ENCODE peak calls at places on chromosomes 7 and 10, in nine cellular contexts. R is upper lobe of left lung, Z is sigmoid colon, I is breast epithelium, H is prostate gland, C is K562, B is H1, X is GM12878, K is esophagus muscularis mucosa. W is an unnamed sample.

GRCh38 chr10:80268266-80268665 is 21.2 kb downstream of the MAT1A start:
- DNase-seq in R (no peak), Z (no peak), I (no peak), H (no peak), C (no peak), B (no peak), X (no peak), K (no peak), W (no peak)

GRCh38 chr7:6169805-6170520 is 102.5 kb downstream of the CYTH3 start:
- DNase-seq in R (no peak), Z (no peak), I (no peak), H (no peak), C (no peak), B (no peak), X (no peak), K (no peak), W (no peak)

GRCh38 chr7:150958071-150958552 is 20.0 kb downstream of the KCNH2 start:
- DNase-seq in R (no peak), Z (no peak), I (no peak), H (no peak), C (no peak), B (peak), X (no peak), K (no peak), W (no peak)

GRCh38 chr10:120005408-120006280 is 113.1 kb downstream of the SEC23IP start:
- DNase-seq in R (no peak), Z (no peak), I (no peak), H (no peak), C (peak), B (no peak), X (no peak), K (peak), W (no peak)

GRCh38 chr7:121262969-121263368 is 65.8 kb upstream of the WNT16 start:
- DNase-seq in R (no peak), Z (no peak), I (no peak), H (no peak), C (no peak), B (no peak), X (no peak), K (no peak), W (no peak)

GRCh38 chr7:24778543-24779282 is 21.4 kb upstream of the GSDME start:
- DNase-seq in R (peak), Z (peak), I (peak), H (no peak), C (no peak), B (no peak), X (no peak), K (peak), W (no peak)

GRCh38 chr7:31687024-31687423 is at the start of gene PPP1R17:
- DNase-seq in R (no peak), Z (no peak), I (no peak), H (no peak), C (no peak), B (peak), X (no peak), K (no peak), W (no peak)

GRCh38 chr7:76426246-76426645 is 1.5 kb downstream of the ZP3 start:
- DNase-seq in R (peak), Z (peak), I (no peak), H (no peak), C (no peak), B (no peak), X (no peak), K (no peak), W (no peak)

GRCh38 chr7:2612445-2613112 is 19.2 kb upstream of the TTYH3 start:
- DNase-seq in R (no peak), Z (no peak), I (no peak), H (no peak), C (peak), B (peak), X (no peak), K (no peak), W (peak)

GRCh38 chr7:106982415-106982814 is 62.1 kb upstream of the PRKAR2B start:
- DNase-seq in R (no peak), Z (no peak), I (no peak), H (no peak), C (no peak), B (no peak), X (no peak), K (no peak), W (no peak)

GRCh38 chr7:37248396-37248836 is 200.2 kb downstream of the ELMO1 start:
- DNase-seq in R (no peak), Z (peak), I (no peak), H (no peak), C (no peak), B (peak), X (no peak), K (no peak), W (no peak)

GRCh38 chr7:31811650-31812461 is 124.8 kb downstream of the PPP1R17 start:
- DNase-seq in R (peak), Z (peak), I (no peak), H (no peak), C (no peak), B (no peak), X (peak), K (no peak), W (no peak)

GRCh38 chr10:127296696-127297095 is 100.3 kb upstream of the INSYN2A start:
- DNase-seq in R (no peak), Z (no peak), I (no peak), H (no peak), C (no peak), B (no peak), X (no peak), K (no peak), W (no peak)

GRCh38 chr7:54901840-54902239 is 117.0 kb upstream of the EGFR start:
- DNase-seq in R (no peak), Z (no peak), I (no peak), H (no peak), C (no peak), B (no peak), X (no peak), K (no peak), W (no peak)

GRCh38 chr7:121752706-121753105 is 120.3 kb upstream of the PTPRZ1 start:
- DNase-seq in R (no peak), Z (no peak), I (no peak), H (no peak), C (no peak), B (no peak), X (no peak), K (no peak), W (no peak)

GRCh38 chr7:42454006-42454405 is 217.0 kb upstream of the GLI3 start:
- DNase-seq in R (no peak), Z (no peak), I (no peak), H (no peak), C (no peak), B (no peak), X (no peak), K (peak), W (no peak)
- TF ChIP-seq POLR2AphosphoS5 in R (no peak), Z (peak), I (no peak), H (no peak), C (no peak), B (no peak), X (no peak), K (no peak), W (no peak)

GRCh38 chr7:140397784-140398750 is at the start of gene SLC37A3:
- DNase-seq in R (peak), Z (peak), I (peak), H (peak), C (peak), B (peak), X (peak), K (peak), W (peak)
- TF ChIP-seq POLR2A in R (peak), Z (peak), I (peak), H (peak), C (peak), B (peak), X (peak), K (peak), W (peak)

GRCh38 chr7:11751807-11752389 is 80.1 kb downstream of the THSD7A start:
- DNase-seq in R (peak), Z (no peak), I (no peak), H (no peak), C (no peak), B (no peak), X (no peak), K (no peak), W (no peak)

GRCh38 chr7:11750191-11750590 is 81.8 kb downstream of the THSD7A start:
- DNase-seq in R (no peak), Z (no peak), I (no peak), H (no peak), C (no peak), B (no peak), X (no peak), K (no peak), W (no peak)

GRCh38 chr7:11749629-11750028 is 82.4 kb downstream of the THSD7A start:
- DNase-seq in R (no peak), Z (no peak), I (no peak), H (no peak), C (no peak), B (no peak), X (no peak), K (no peak), W (no peak)

GRCh38 chr7:11753441-11753840 is 78.6 kb downstream of the THSD7A start:
- DNase-seq in R (no peak), Z (no peak), I (no peak), H (no peak), C (no peak), B (no peak), X (no peak), K (no peak), W (no peak)

DNA sequence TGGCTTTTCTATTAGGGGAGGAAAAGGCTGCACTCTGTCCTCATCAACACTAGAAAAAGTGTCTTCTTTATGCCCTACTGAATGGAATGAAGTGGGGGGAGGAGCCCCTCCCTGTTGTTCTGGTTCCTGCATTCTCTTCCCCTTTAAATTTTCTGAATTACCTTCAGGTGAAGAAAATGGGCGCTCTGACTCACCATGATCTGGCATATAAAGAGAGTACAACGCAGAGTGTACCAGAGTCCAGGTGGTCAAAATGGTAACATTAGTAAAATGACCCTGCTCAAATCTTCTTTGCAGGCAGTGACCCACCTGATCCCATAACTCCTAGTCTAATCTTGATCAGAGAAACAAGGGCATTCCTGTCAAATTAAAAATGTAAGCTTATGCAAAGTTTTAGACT is 80.7 kb downstream of the THSD7A start:
- DNase-seq in R (no peak), Z (no peak), I (no peak), H (no peak), C (no peak), B (no peak), X (no peak), K (no peak), W (no peak)
- TF ChIP-seq POLR2AphosphoS5 in R (no peak), Z (no peak), I (no peak), H (no peak), C (no peak), B (no peak), X (no peak), K (no peak), W (no peak)

GRCh38 chr10:86681047-86681446 is 12.7 kb downstream of the LDB3 start:
- DNase-seq in R (no peak), Z (peak), I (no peak), H (no peak), C (no peak), B (no peak), X (no peak), K (no peak), W (no peak)

GRCh38 chr10:86685416-86685815 is 17.1 kb downstream of the LDB3 start:
- DNase-seq in R (no peak), Z (no peak), I (no peak), H (no peak), C (no peak), B (no peak), X (no peak), K (no peak), W (no peak)

GRCh38 chr10:86681722-86682386 is 13.5 kb downstream of the LDB3 start:
- DNase-seq in R (no peak), Z (no peak), I (no peak), H (no peak), C (no peak), B (no peak), X (no peak), K (no peak), W (no peak)

GRCh38 chr10:86684305-86684704 is 16.0 kb downstream of the LDB3 start:
- DNase-seq in R (no peak), Z (peak), I (no peak), H (no peak), C (peak), B (peak), X (no peak), K (no peak), W (no peak)

DNA sequence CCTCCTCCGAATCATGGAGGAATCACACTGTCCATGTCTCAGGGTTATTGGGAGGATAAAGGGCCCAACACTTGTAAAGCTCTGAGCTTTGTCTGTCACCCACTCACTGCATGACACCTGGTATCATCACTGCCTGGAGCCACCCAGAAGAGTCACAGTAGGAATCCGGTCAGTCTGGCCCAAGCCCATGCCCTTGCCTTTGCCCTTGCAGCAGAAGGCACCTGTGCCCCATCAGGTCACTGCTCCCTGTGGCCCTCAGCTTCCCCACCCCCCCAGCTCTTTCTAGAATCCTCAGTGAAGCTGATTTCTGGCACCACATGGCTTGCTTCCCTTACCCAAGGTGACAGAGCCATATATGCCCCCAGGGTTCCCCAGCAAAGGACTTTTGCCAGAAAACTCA is 14.4 kb downstream of the LDB3 start:
- DNase-seq in R (no peak), Z (no peak), I (no peak), H (no peak), C (no peak), B (no peak), X (no peak), K (no peak), W (no peak)
- TF ChIP-seq POLR2A in R (no peak), Z (no peak), I (no peak), H (no peak), C (no peak), B (no peak), X (no peak), K (no peak), W (no peak)

GRCh38 chr7:99557940-99558305 is 519 bp upstream of the ZNF655 start:
- DNase-seq in R (no peak), Z (no peak), I (no peak), H (peak), C (no peak), B (no peak), X (no peak), K (no peak), W (no peak)

GRCh38 chr7:99557196-99557607 is 1.2 kb upstream of the ZNF655 start:
- DNase-seq in R (no peak), Z (no peak), I (no peak), H (no peak), C (peak), B (no peak), X (no peak), K (no peak), W (no peak)

GRCh38 chr7:99560834-99561734 is 2.6 kb downstream of the ZNF655 start:
- DNase-seq in R (no peak), Z (no peak), I (no peak), H (no peak), C (no peak), B (no peak), X (no peak), K (no peak), W (no peak)

GRCh38 chr7:99559276-99559915 is 954 bp downstream of the ZNF655 start:
- DNase-seq in R (no peak), Z (no peak), I (no peak), H (no peak), C (no peak), B (no peak), X (no peak), K (no peak), W (no peak)

DNA sequence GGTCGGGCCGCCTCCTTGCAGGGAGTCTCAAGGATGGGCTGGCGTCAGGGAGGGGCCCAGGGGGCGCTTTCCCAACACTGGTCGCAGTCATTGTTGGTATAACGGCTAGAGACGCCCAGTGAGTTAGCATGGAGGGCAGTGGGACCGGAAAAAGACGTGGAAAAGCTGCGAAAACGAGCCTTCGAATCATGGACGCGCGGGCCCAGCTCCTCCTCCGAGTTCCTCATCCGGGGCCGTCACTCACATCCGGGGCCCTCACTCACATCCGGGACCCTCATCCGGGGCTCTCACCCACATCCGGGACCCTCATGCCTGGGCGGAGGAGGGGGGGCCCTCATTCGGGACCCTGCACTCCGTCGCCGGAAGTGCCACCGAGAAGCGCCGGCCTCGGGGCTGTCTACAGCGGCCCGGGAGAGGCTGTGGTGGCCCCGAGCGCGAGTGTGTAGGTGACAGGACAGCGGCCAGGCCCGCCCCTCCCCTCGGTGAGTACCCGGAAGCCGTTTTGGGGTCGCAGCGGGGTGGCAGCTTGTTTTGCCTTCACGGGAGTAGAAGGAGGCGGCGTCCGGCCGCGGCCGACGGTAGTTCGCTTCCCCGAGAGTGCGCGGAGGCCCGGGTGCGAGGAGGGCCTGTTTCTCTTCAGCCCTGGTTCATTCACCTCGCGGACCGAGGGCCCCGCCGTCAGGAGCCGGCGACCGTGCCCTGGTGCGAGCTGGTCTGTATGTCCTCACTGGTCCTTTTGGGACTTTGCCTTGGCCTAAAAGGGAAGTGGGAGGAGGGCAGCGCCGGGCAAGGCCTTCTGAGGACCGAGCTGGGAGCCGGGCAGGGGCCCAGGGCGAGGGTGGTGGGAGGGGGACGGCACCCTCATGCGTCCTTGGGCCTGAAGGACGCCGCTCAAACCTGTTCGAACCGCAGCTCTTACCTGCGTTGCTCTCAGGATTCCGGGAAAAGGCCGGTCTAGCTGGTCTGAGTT is at the start of gene ZNF655:
- DNase-seq in R (peak), Z (peak), I (peak), H (peak), C (peak), B (peak), X (peak), K (peak), W (peak)
- TF ChIP-seq POLR2AphosphoS5 in R (peak), Z (peak), I (peak), H (peak), C (peak), B (peak), X (peak), K (peak), W (peak)

GRCh38 chr10:102775201-102775972 is 31.6 kb downstream of the WBP1L start:
- DNase-seq in R (peak), Z (peak), I (peak), H (peak), C (no peak), B (no peak), X (no peak), K (peak), W (no peak)

GRCh38 chr10:102777696-102778530 is 34.2 kb downstream of the WBP1L start:
- DNase-seq in R (no peak), Z (no peak), I (no peak), H (no peak), C (no peak), B (no peak), X (no peak), K (no peak), W (no peak)

GRCh38 chr10:102776779-102777417 is 33.1 kb downstream of the WBP1L start:
- DNase-seq in R (peak), Z (peak), I (peak), H (peak), C (peak), B (peak), X (no peak), K (peak), W (no peak)

GRCh38 chr10:102773986-102774385 is 30.2 kb downstream of the WBP1L start:
- DNase-seq in R (no peak), Z (no peak), I (no peak), H (no peak), C (no peak), B (no peak), X (no peak), K (no peak), W (no peak)

GRCh38 chr10:102775973-102776669 is 32.4 kb downstream of the WBP1L start:
- DNase-seq in R (peak), Z (peak), I (peak), H (peak), C (peak), B (no peak), X (no peak), K (peak), W (no peak)
- TF ChIP-seq POLR2A in R (peak), Z (peak), I (no peak), H (peak), C (no peak), B (no peak), X (no peak), K (peak), W (no peak)

GRCh38 chr10:34956756-34957155 is 133.4 kb downstream of the CUL2 start:
- DNase-seq in R (no peak), Z (no peak), I (no peak), H (no peak), C (no peak), B (no peak), X (no peak), K (no peak), W (no peak)

GRCh38 chr10:34957531-34957930 is 132.6 kb downstream of the CUL2 start:
- DNase-seq in R (no peak), Z (no peak), I (no peak), H (no peak), C (no peak), B (no peak), X (no peak), K (no peak), W (no peak)

GRCh38 chr10:34955391-34955790 is 134.8 kb downstream of the CUL2 start:
- DNase-seq in R (no peak), Z (no peak), I (peak), H (peak), C (no peak), B (no peak), X (no peak), K (no peak), W (no peak)

GRCh38 chr10:34959321-34959720 is 130.8 kb downstream of the CUL2 start:
- DNase-seq in R (no peak), Z (no peak), I (no peak), H (no peak), C (no peak), B (no peak), X (no peak), K (no peak), W (no peak)

DNA sequence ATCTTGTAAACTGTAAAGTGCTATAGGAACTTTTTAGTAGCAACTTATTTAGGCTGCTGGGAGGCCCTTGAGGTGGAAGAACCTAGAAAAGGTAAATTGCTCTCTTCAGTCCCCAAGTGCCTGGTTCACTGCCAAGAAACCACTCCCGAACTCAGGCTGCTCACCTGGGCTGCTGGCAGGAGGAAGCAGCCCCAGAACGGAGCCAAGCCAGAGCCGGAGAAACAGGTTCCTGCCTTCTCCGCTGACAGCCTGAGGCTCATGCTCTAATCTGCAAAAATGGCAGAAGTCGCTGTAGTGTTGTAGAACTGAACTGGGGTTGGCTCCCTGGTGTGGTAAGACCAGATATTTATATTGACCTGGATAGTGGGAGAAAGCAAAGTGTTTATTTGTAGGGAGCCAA is 136.0 kb downstream of the CUL2 start:
- DNase-seq in R (peak), Z (no peak), I (peak), H (peak), C (no peak), B (no peak), X (no peak), K (no peak), W (no peak)
- TF ChIP-seq POLR2AphosphoS5 in R (no peak), Z (no peak), I (peak), H (peak), C (no peak), B (no peak), X (no peak), K (no peak), W (no peak)

W was measured in GM12892.